ENCODE peak calls at places on chromosomes 5 and 9, in four cellular contexts. M is DND-41, P is spleen, R is PC-3. I is an unnamed sample.
A peak's percentile ranks its signal among the peaks of the same experiment; 100 is the strongest.

GRCh38 chr9:18274693-18275092 is 199.3 kb upstream of the ADAMTSL1 start:
- DNase-seq in M (no peak), P (no peak), R (peak; percentile 14), I (no peak)

GRCh38 chr9:86405086-86405491 is 50.9 kb upstream of the TUT7 start:
- DNase-seq in M (no peak), P (no peak), R (no peak), I (no peak)

GRCh38 chr9:70229026-70229425 is 29.8 kb upstream of the SMC5 start:
- DNase-seq in M (no peak), P (no peak), R (no peak), I (peak; percentile 42)

GRCh38 chr5:85311536-85311935 is 926.9 kb upstream of the EDIL3 start:
- DNase-seq in M (no peak), P (no peak), R (no peak), I (no peak)

GRCh38 chr9:136567651-136568287 is 21.9 kb upstream of the NOTCH1 start:
- DNase-seq in M (no peak), P (no peak), R (peak; percentile 72), I (peak; percentile 86)

GRCh38 chr9:107288701-107289100 is 5.6 kb downstream of the RAD23B start:
- DNase-seq in M (no peak), P (no peak), R (no peak), I (no peak)

GRCh38 chr5:135355182-135355581 is 43.8 kb downstream of the MACROH2A1 start:
- DNase-seq in M (no peak), P (no peak), R (no peak), I (no peak)

GRCh38 chr9:104866186-104866585 is 61.8 kb downstream of the ABCA1 start:
- DNase-seq in M (no peak), P (no peak), R (peak; percentile 11), I (no peak)

GRCh38 chr5:143494162-143494561 is 90.7 kb upstream of the NR3C1 start:
- DNase-seq in M (no peak), P (no peak), R (peak; percentile 72), I (no peak)

GRCh38 chr9:68804911-68805889 is 100.2 kb downstream of the PIP5K1B start:
- DNase-seq in M (no peak), P (no peak), R (no peak), I (no peak)

GRCh38 chr5:98940586-98940985 is 11.8 kb upstream of the CHD1 start:
- DNase-seq in M (no peak), P (no peak), R (no peak), I (no peak)

GRCh38 chr5:179906795-179907569 is 715 bp downstream of the TBC1D9B start:
- DNase-seq in M (peak; percentile 57), P (peak; percentile 85), R (peak; percentile 7), I (peak; percentile 33)

GRCh38 chr5:177983763-177984564 is 12.1 kb downstream of the PROP1 start:
- DNase-seq in M (no peak), P (no peak), R (no peak), I (no peak)

GRCh38 chr9:113359385-113359784 is 10.0 kb downstream of the BSPRY start:
- DNase-seq in M (no peak), P (no peak), R (no peak), I (no peak)

GRCh38 chr5:29588276-29588675 is 1605.2 kb upstream of the CDH6 start:
- DNase-seq in M (no peak), P (no peak), R (peak; percentile 59), I (no peak)

GRCh38 chr5:124742521-124742920 is 3.9 kb downstream of the ZNF608 start:
- DNase-seq in M (no peak), P (no peak), R (no peak), I (no peak)

GRCh38 chr5:124742983-124743533 is 3.4 kb downstream of the ZNF608 start:
- DNase-seq in M (no peak), P (no peak), R (peak; percentile 85), I (no peak)

GRCh38 chr5:124743534-124744169 is 2.8 kb downstream of the ZNF608 start:
- DNase-seq in M (no peak), P (no peak), R (no peak), I (no peak)

GRCh38 chr5:124740991-124741583 is 5.4 kb downstream of the ZNF608 start:
- DNase-seq in M (no peak), P (no peak), R (peak; percentile 80), I (no peak)

DNA sequence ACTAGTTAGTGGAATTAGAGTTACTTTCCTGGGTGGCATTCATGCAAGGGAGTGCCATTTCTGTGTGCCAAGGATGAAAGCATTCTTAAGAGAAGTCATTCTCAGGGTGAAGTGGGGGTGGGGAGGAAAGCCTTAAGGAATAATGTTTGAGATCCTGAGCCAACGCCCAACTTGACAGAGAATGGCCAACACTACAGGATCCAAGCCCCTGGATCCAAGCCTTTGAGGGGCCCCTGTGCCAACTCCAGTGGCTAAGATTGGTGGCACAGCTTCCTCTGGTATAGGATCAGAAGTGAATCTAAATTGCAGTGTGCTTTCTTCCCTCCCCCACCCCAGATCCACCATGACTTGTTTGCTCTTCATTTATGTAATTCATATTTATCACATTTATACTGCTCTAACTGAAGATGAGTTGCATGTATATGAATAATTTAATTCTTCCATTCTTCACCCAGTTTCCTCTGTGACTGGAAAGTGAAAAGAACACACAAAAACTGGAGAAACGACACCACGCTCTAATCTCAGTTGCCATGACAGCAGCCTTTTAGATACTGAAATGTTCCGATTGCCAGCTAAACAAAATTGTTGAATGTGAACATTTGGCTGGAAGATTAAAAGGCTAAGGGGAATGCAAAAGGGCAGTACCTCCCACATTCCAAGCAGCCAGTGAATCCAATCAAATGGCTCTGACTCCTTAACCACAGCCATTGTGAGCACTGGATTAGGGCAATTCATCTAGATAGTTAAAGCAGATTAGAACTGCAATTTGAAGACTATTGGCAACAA is 4.5 kb downstream of the ZNF608 start:
- DNase-seq in M (no peak), P (no peak), R (peak; percentile 84), I (no peak)
- H3K4me1 ChIP-seq in M (peaks cover 4% of the 10 kb centered on the region), P (peaks cover 60% of the 10 kb centered on the region), R (peaks cover 53% of the 10 kb centered on the region), I (no peaks in the 10 kb centered on the region)

GRCh38 chr5:134091626-134092121 is 22.8 kb upstream of the TCF7 start:
- DNase-seq in M (no peak), P (peak; percentile 40), R (no peak), I (no peak)

GRCh38 chr5:134095293-134095692 is 19.2 kb upstream of the TCF7 start:
- DNase-seq in M (no peak), P (no peak), R (no peak), I (no peak)

GRCh38 chr5:134093351-134093750 is 21.1 kb upstream of the TCF7 start:
- DNase-seq in M (no peak), P (no peak), R (no peak), I (no peak)

GRCh38 chr5:134090482-134090881 is 24.0 kb upstream of the TCF7 start:
- DNase-seq in M (peak; percentile 83), P (peak; percentile 85), R (no peak), I (no peak)

DNA sequence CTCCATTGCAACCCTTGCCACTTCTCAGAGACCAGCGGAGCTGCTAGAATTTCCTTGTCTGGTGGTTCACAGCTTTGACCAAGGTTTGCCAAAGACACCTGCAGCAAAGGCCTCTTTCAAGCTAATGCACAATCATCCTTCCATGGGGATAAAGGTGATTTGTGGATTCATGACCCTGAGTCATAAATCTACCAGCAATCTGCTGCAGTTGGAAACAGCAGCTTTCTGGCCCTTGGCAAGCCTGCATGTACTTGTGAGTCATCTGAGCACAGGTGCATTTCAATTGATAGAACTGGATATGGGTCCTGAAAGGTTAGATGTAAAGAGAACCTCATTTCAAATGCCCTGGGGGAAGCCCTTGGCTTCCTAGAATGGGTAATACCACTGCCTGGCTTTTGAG is 21.6 kb upstream of the TCF7 start:
- DNase-seq in M (no peak), P (no peak), R (peak; percentile 93), I (no peak)
- H3K4me3 ChIP-seq in M (no peak overlapping the region), P (no peak overlapping the region), R (no peak overlapping the region), I (no peak overlapping the region)

GRCh38 chr5:53035868-53036381 is 46.8 kb downstream of the ITGA2 start:
- DNase-seq in M (no peak), P (no peak), R (peak; percentile 52), I (no peak)
- TF ChIP-seq CTCF in M (peak; percentile 47), P (no peak), R (peak; percentile 54), I (no peak)

GRCh38 chr5:151004499-151004898 is 15.9 kb upstream of the GPX3 start:
- DNase-seq in M (no peak), P (no peak), R (no peak), I (no peak)

GRCh38 chr5:151002681-151003502 is 17.5 kb upstream of the GPX3 start:
- DNase-seq in M (no peak), P (no peak), R (no peak), I (no peak)

GRCh38 chr5:151005187-151005974 is 15.0 kb upstream of the GPX3 start:
- DNase-seq in M (no peak), P (no peak), R (no peak), I (peak; percentile 79)

GRCh38 chr5:151002250-151002649 is 18.1 kb upstream of the GPX3 start:
- DNase-seq in M (no peak), P (no peak), R (peak; percentile 70), I (no peak)

GRCh38 chr5:151003503-151003860 is 16.9 kb upstream of the GPX3 start:
- DNase-seq in M (no peak), P (no peak), R (no peak), I (no peak)
- H3K4me1 ChIP-seq in M (no peaks in the 10 kb centered on the region), P (peaks cover 39% of the 10 kb centered on the region), R (no peaks in the 10 kb centered on the region), I (peaks cover 16% of the 10 kb centered on the region)

GRCh38 chr5:36300181-36300926 is 1.3 kb downstream of the RANBP3L start:
- DNase-seq in M (no peak), P (no peak), R (no peak), I (no peak)
- H3K4me3 ChIP-seq in M (no peak overlapping the region), P (no peak overlapping the region), R (no peak overlapping the region), I (no peak overlapping the region)

GRCh38 chr5:76746677-76747076 is 30.8 kb downstream of the F2R start:
- DNase-seq in M (no peak), P (no peak), R (peak; percentile 10), I (no peak)
- TF ChIP-seq CTCF in M (no peak), P (no peak), R (peak; percentile 31), I (no peak)

GRCh38 chr5:68395844-68396523 is 180.4 kb downstream of the PIK3R1 start:
- DNase-seq in M (no peak), P (no peak), R (peak; percentile 12), I (no peak)
- H3K4me1 ChIP-seq in M (peaks cover 8% of the 10 kb centered on the region), P (peaks cover 8% of the 10 kb centered on the region), R (peaks cover 5% of the 10 kb centered on the region), I (no peaks in the 10 kb centered on the region)

DNA sequence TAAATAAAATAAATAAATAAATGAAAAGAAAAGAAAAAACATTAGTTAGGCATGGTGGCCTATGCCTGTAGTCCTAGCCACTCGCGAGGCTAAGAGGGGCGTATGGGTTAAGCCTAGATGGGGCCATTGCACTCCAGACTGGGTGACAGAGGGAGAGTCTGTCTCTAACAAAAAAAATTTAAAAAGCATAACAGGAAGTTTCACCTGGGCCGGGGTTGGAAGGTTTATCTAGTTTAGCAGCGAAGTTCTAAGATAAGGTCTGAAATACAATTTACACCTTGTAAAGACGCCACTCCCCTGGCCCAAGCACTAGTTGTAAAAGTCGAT is 18.0 kb downstream of the ZMAT2 start:
- DNase-seq in M (no peak), P (no peak), R (no peak), I (no peak)
- H3K4me3 ChIP-seq in M (no peak overlapping the region), P (no peak overlapping the region), R (peak overlapping the region; percentile 68), I (no peak overlapping the region)

I was measured in uterus.